ENCODE peak calls at places on chromosomes 1 and 21, in six cellular contexts. V, T, B, F, L and Z are unnamed samples.

GRCh38 chr1:71276466-71276865 is 195.6 kb upstream of the ZRANB2 start:
- DNase-seq in L (no peak), T (no peak), F (no peak), B (no peak), V (no peak), Z (no peak)

GRCh38 chr1:53375440-53375839 is 47.6 kb upstream of the LRP8 start:
- DNase-seq in B (no peak), F (no peak), T (peak), V (peak), L (peak), Z (no peak)

GRCh38 chr21:24903954-24904635 is 703.2 kb downstream of the MRPL39 start:
- DNase-seq in F (no peak), T (no peak), V (no peak), B (no peak), L (no peak), Z (no peak)

GRCh38 chr1:180026556-180026955 is 71.9 kb downstream of the CEP350 start:
- DNase-seq in L (no peak), V (no peak), F (no peak), T (no peak), B (no peak), Z (no peak)

GRCh38 chr1:156146006-156146748 is 7.2 kb upstream of the SEMA4A start:
- DNase-seq in V (peak), T (no peak), L (peak), F (peak), B (peak), Z (peak)

GRCh38 chr21:45142469-45142868 is 68.1 kb downstream of the ADARB1 start:
- DNase-seq in V (no peak), T (no peak), B (no peak), F (no peak), L (no peak), Z (no peak)

GRCh38 chr1:93567255-93567918 is 114.2 kb downstream of the BCAR3 start:
- DNase-seq in L (no peak), V (peak), B (no peak), F (peak), T (peak), Z (no peak)

GRCh38 chr21:33384851-33385331 is 18.3 kb upstream of the IFNGR2 start:
- DNase-seq in L (no peak), F (no peak), V (peak), B (no peak), T (no peak), Z (no peak)

GRCh38 chr1:94281361-94282142 is 44.2 kb upstream of the ARHGAP29 start:
- DNase-seq in F (no peak), T (no peak), V (no peak), L (no peak), B (no peak), Z (no peak)

GRCh38 chr1:185463433-185463832 is 146.4 kb upstream of the IVNS1ABP start:
- DNase-seq in F (no peak), L (no peak), V (no peak), B (no peak), T (no peak), Z (no peak)

GRCh38 chr21:43289966-43290365 is 121.2 kb downstream of the CRYAA start:
- DNase-seq in T (no peak), L (no peak), F (no peak), V (peak), B (peak), Z (no peak)

GRCh38 chr1:64915381-64916274 is 50.7 kb downstream of the JAK1 start:
- DNase-seq in B (no peak), T (no peak), L (peak), F (peak), V (no peak), Z (peak)

GRCh38 chr1:38235705-38236104 is 189.1 kb upstream of the POU3F1 start:
- DNase-seq in B (no peak), L (no peak), V (no peak), F (peak), T (no peak), Z (no peak)

GRCh38 chr1:156502749-156503671 is 2.4 kb upstream of the MEF2D start:
- DNase-seq in L (no peak), B (peak), T (peak), F (peak), V (peak), Z (peak)

GRCh38 chr1:246131095-246131494 is 376.0 kb downstream of the SMYD3 start:
- DNase-seq in L (no peak), T (no peak), V (no peak), F (no peak), B (no peak), Z (no peak)

GRCh38 chr1:226678701-226679100 is 60.4 kb downstream of the ITPKB start:
- DNase-seq in B (no peak), F (no peak), T (no peak), L (no peak), V (no peak), Z (no peak)

GRCh38 chr21:42561742-42562141 is 48.1 kb downstream of the SLC37A1 start:
- DNase-seq in F (peak), B (no peak), L (peak), V (peak), T (no peak), Z (no peak)

GRCh38 chr1:22826630-22827580 is 116.3 kb downstream of the EPHB2 start:
- DNase-seq in T (peak), V (peak), F (peak), B (no peak), L (no peak), Z (peak)

DNA sequence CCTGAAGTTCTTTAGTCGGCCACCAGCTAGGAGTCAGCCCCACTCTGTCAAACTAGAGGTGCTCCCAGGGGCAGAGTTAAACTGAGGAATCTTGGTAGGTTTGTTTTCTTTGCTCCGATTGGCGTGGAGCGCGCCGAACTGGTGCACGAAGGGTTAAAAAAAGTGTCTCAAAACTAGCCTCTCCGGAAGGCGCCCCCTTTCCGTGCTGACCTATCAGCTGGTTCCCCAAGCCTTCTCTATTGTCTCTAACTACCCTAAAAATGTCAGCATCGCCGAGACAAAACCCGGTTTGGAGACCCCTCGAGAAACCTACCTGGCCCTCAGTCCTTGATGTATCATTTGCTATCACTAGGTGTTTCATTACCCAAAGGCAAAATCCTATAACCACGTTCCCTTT is 2.2 kb downstream of the TGFB2 start:
- DNase-seq in L (no peak), B (peak), V (peak), F (peak), T (peak), Z (peak)
- TF ChIP-seq CTCF in L (no peak), B (no peak), V (no peak), F (no peak), T (no peak), Z (no peak)

DNA sequence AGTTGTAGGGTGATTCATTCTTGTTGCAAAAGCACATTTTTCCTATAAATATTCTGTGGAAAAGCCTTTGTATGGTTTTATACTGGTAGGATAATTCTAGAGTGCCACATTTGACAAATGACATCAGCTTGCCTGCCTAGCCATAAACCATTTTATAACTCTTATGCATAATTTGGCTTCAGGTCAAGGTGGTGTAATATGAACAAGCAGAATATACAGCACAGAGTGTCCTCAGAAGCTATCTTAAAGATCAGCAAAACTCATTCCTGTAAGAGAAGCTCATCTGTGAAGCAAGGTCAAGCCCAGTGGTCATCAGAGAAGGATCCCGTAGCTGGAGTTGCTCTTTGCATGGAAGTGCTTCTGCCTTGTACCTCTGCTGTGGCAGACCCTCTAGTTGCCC is 24.0 kb upstream of the C1orf21 start:
- DNase-seq in L (no peak), F (peak), T (no peak), V (no peak), B (no peak), Z (no peak)
- H3K27ac ChIP-seq in L (peak), F (peak), T (no peak), V (no peak), B (no peak), Z (no peak)

GRCh38 chr1:21655259-21655658 is 13.9 kb downstream of the RAP1GAP start:
- DNase-seq in T (no peak), L (no peak), V (peak), F (no peak), B (no peak), Z (no peak)

GRCh38 chr1:21655748-21656147 is 13.4 kb downstream of the RAP1GAP start:
- DNase-seq in B (no peak), L (no peak), V (peak), T (no peak), F (no peak), Z (peak)

GRCh38 chr1:21659099-21659923 is 9.8 kb downstream of the RAP1GAP start:
- DNase-seq in V (peak), B (peak), T (peak), L (peak), F (peak), Z (peak)

GRCh38 chr1:21659924-21660326 is 9.2 kb downstream of the RAP1GAP start:
- DNase-seq in B (peak), V (no peak), F (no peak), L (peak), T (no peak), Z (no peak)

GRCh38 chr1:21657456-21658190 is 11.5 kb downstream of the RAP1GAP start:
- DNase-seq in L (no peak), T (no peak), F (no peak), B (no peak), V (peak), Z (no peak)
- TF ChIP-seq CTCF in L (no peak), T (no peak), F (no peak), B (no peak), V (no peak), Z (no peak)

GRCh38 chr1:24077278-24077978 is 34.5 kb downstream of the MYOM3 start:
- DNase-seq in V (no peak), L (no peak), F (no peak), B (no peak), T (no peak), Z (no peak)

GRCh38 chr1:24084050-24084449 is 27.9 kb downstream of the MYOM3 start:
- DNase-seq in T (no peak), V (no peak), L (no peak), F (no peak), B (no peak), Z (no peak)

GRCh38 chr1:24081190-24081589 is 30.7 kb downstream of the MYOM3 start:
- DNase-seq in V (no peak), T (no peak), L (no peak), B (no peak), F (no peak), Z (no peak)

GRCh38 chr1:24082372-24082771 is 29.6 kb downstream of the MYOM3 start:
- DNase-seq in B (no peak), F (no peak), V (no peak), T (no peak), L (no peak), Z (no peak)

DNA sequence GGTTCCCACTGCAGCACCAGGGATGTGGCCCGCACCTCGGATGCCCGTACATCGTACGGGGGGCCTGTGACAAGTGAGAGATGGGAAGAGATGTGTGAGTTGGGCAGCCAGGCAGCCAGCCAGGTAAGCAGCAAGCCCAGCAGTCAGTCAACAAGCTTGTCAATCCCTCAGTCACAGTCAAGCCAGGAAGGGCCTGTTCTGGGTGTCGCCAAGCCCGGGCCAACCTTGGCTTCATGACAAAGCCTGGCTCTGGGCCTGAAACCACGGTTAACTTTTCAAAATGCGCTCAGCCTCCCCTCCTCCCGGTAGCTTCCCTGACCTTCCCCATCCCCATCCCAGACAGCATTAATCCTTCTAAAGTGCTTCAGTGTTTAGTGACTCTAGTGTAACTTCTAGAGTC is 31.8 kb downstream of the MYOM3 start:
- DNase-seq in F (no peak), B (no peak), T (no peak), L (no peak), V (peak), Z (no peak)
- H3K27ac ChIP-seq in F (no peak), B (no peak), T (no peak), L (no peak), V (no peak), Z (no peak)